ENCODE peak calls at places on chromosomes 13 and 19, in four cellular contexts. One of them, this sample, is unnamed. For H3K27me3 and H3K36me3, the result is how much of the 10 kb centered on the place peaks cover.

GRCh38 chr19:16208847-16209246 is 11.1 kb downstream of the AP1M1 start:
- DNase-seq in heart right ventricle: no peak
- DNase-seq in iPS DF 6.9: no peak
- DNase-seq in bronchial epithelial cell: no peak
- DNase-seq in this sample: no peak

GRCh38 chr13:71874490-71874889 is 7.5 kb upstream of the DACH1 start:
- DNase-seq in heart right ventricle: no peak
- DNase-seq in iPS DF 6.9: no peak
- DNase-seq in bronchial epithelial cell: no peak
- DNase-seq in this sample: no peak

GRCh38 chr13:95349267-95349666 is 48.0 kb upstream of the ABCC4 start:
- DNase-seq in heart right ventricle: peak
- DNase-seq in iPS DF 6.9: no peak
- DNase-seq in bronchial epithelial cell: no peak
- DNase-seq in this sample: no peak

GRCh38 chr19:15551183-15552004 is 43.1 kb downstream of the CYP4F22 start:
- DNase-seq in heart right ventricle: no peak
- DNase-seq in iPS DF 6.9: no peak
- DNase-seq in bronchial epithelial cell: no peak
- DNase-seq in this sample: no peak

GRCh38 chr19:17540174-17540573 is 15.3 kb upstream of the COLGALT1 start:
- DNase-seq in heart right ventricle: no peak
- DNase-seq in iPS DF 6.9: no peak
- DNase-seq in bronchial epithelial cell: no peak
- DNase-seq in this sample: no peak

GRCh38 chr13:63198076-63198475 is 1782.4 kb upstream of the PCDH20 start:
- DNase-seq in heart right ventricle: no peak
- DNase-seq in iPS DF 6.9: no peak
- DNase-seq in bronchial epithelial cell: no peak
- DNase-seq in this sample: no peak

GRCh38 chr19:23392706-23393105 is 2.6 kb downstream of the ZNF91 start:
- DNase-seq in heart right ventricle: no peak
- DNase-seq in iPS DF 6.9: no peak
- DNase-seq in bronchial epithelial cell: no peak
- DNase-seq in this sample: no peak

GRCh38 chr13:50594276-50594970 is 249.1 kb downstream of the DLEU7 start:
- DNase-seq in heart right ventricle: no peak
- DNase-seq in iPS DF 6.9: no peak
- DNase-seq in bronchial epithelial cell: no peak
- DNase-seq in this sample: no peak

GRCh38 chr13:23915308-23915707 is 18.0 kb upstream of the C1QTNF9B start:
- DNase-seq in heart right ventricle: no peak
- DNase-seq in iPS DF 6.9: no peak
- DNase-seq in bronchial epithelial cell: no peak
- DNase-seq in this sample: no peak

GRCh38 chr13:78660130-78660857 is 1.3 kb upstream of the OBI1 start:
- DNase-seq in heart right ventricle: no peak
- DNase-seq in iPS DF 6.9: no peak
- DNase-seq in bronchial epithelial cell: no peak
- DNase-seq in this sample: no peak

DNA sequence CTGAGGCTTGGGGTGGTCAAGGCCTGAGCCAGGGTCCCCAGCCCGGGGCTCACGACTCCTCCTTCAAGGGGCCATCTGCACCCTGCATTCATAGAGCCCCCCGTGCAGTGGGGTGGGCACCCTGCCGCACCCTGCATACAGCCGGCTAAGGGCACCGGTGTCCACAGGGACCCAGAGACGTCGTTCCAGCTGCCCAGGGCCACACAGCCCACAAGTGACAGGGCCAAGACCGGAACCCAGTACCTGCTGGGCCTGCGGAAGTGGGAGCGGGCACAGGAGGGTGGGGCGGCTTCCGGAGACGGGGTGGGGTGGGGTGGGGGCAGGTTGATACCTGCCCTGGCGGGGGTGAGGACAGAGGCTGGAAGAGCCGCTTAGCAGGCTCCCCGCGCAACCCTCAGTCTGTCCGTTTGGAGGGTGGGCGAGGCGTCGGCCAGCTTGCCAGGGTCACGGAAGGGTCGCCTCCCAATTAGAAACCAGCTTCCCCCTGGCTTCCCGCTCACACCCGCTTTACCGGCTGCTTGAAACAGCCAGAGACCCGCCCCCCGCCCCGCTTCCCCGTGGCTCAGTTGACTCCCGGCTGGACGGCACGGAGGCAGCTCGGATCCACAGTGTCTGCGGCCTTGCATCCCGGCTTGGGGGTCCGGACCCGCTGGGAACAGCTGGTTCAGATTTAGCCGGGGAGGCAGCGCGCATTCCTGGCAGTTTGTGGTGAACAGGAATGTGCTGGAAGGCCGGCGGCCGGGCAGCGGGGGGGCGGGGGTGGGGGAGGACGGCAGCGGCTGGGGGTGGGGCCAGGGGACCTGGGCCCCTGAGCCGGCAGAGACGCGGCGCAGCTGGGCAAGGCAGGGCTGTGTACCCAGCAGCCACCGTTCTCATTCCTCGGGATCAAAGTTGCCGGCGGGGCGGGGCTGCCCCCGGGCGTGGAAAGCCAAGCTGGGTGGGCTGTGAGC is 1.8 kb downstream of the CNN2 start:
- DNase-seq in heart right ventricle: peak
- DNase-seq in iPS DF 6.9: no peak
- DNase-seq in bronchial epithelial cell: peak
- DNase-seq in this sample: peak
- H3K27me3 ChIP-seq in heart right ventricle: under half
- H3K27me3 ChIP-seq in iPS DF 6.9: under half
- H3K27me3 ChIP-seq in bronchial epithelial cell: under half
- H3K27me3 ChIP-seq in this sample: under half

GRCh38 chr19:7806876-7807275 is 23.1 kb upstream of the EVI5L start:
- DNase-seq in heart right ventricle: no peak
- DNase-seq in iPS DF 6.9: no peak
- DNase-seq in bronchial epithelial cell: no peak
- DNase-seq in this sample: no peak

GRCh38 chr19:7811989-7812388 is 18.0 kb upstream of the EVI5L start:
- DNase-seq in heart right ventricle: no peak
- DNase-seq in iPS DF 6.9: no peak
- DNase-seq in bronchial epithelial cell: peak
- DNase-seq in this sample: no peak

GRCh38 chr19:7806234-7806633 is 23.8 kb upstream of the EVI5L start:
- DNase-seq in heart right ventricle: no peak
- DNase-seq in iPS DF 6.9: no peak
- DNase-seq in bronchial epithelial cell: no peak
- DNase-seq in this sample: no peak

GRCh38 chr19:7808108-7808507 is 21.9 kb upstream of the EVI5L start:
- DNase-seq in heart right ventricle: no peak
- DNase-seq in iPS DF 6.9: no peak
- DNase-seq in bronchial epithelial cell: no peak
- DNase-seq in this sample: no peak
- H3K36me3 ChIP-seq in heart right ventricle: under half
- H3K36me3 ChIP-seq in iPS DF 6.9: under half
- H3K36me3 ChIP-seq in bronchial epithelial cell: under half
- H3K36me3 ChIP-seq in this sample: under half

DNA sequence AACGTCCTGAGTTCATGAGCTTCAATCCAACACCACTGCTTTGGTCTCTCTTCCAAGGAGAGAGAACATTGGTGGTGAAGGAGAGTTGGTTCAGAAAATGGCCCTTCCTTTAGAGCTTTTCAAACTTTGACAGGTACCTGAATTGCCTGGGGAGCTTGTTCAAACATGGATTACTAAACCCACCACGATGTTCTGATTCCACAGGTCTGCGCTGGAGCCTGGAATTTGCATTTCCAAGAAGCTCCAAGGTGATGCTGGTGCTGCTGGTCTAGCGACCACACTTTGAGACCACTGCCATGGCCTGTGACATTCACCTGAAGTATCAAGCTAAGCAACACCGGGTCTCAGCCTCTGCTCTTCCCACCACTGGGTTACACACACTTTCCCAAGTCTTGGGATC is 60.2 kb downstream of the GSX1 start:
- DNase-seq in heart right ventricle: no peak
- DNase-seq in iPS DF 6.9: no peak
- DNase-seq in bronchial epithelial cell: no peak
- DNase-seq in this sample: no peak
- H3K27me3 ChIP-seq in heart right ventricle: under half
- H3K27me3 ChIP-seq in iPS DF 6.9: under half
- H3K27me3 ChIP-seq in bronchial epithelial cell: under half
- H3K27me3 ChIP-seq in this sample: under half

GRCh38 chr19:2135474-2136402 is 15.6 kb downstream of the AP3D1 start:
- DNase-seq in heart right ventricle: no peak
- DNase-seq in iPS DF 6.9: no peak
- DNase-seq in bronchial epithelial cell: no peak
- DNase-seq in this sample: no peak
- H3K36me3 ChIP-seq in heart right ventricle: under half
- H3K36me3 ChIP-seq in iPS DF 6.9: under half
- H3K36me3 ChIP-seq in bronchial epithelial cell: under half
- H3K36me3 ChIP-seq in this sample: under half

GRCh38 chr13:111853766-111854165 is 213.2 kb upstream of the SOX1 start:
- DNase-seq in heart right ventricle: no peak
- DNase-seq in iPS DF 6.9: no peak
- DNase-seq in bronchial epithelial cell: no peak
- DNase-seq in this sample: no peak

GRCh38 chr13:111855786-111856185 is 211.2 kb upstream of the SOX1 start:
- DNase-seq in heart right ventricle: no peak
- DNase-seq in iPS DF 6.9: no peak
- DNase-seq in bronchial epithelial cell: no peak
- DNase-seq in this sample: no peak

GRCh38 chr13:111856571-111856970 is 210.4 kb upstream of the SOX1 start:
- DNase-seq in heart right ventricle: no peak
- DNase-seq in iPS DF 6.9: no peak
- DNase-seq in bronchial epithelial cell: no peak
- DNase-seq in this sample: no peak

GRCh38 chr13:111854403-111854802 is 212.5 kb upstream of the SOX1 start:
- DNase-seq in heart right ventricle: no peak
- DNase-seq in iPS DF 6.9: no peak
- DNase-seq in bronchial epithelial cell: no peak
- DNase-seq in this sample: no peak

DNA sequence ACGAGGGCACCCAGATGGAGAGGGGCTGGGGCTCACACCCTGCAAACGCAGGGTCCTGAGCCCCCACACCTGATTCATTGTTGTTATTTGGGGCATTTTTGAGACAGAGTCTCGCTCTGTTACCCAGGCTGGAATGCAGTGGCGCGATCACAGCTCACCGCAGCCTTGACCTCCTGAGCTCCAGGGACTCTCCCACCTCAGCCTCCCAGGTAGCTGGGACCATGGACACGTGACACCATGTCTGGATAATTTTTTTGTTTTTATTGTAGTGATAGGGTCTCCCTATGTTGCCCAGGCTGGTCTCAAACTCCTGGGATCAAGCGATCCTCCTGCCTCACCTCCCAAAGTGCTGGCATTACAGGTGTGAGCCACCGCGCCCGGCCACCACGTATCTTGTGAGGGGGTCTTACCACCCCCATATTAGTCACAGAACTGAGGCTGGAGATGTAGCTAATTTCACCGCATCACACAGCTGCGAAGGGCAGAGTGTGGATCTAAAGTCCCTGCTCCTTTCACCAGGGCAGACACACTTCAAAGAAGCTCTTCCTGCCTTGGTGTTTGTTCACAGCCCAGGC is 211.8 kb upstream of the SOX1 start:
- DNase-seq in heart right ventricle: no peak
- DNase-seq in iPS DF 6.9: no peak
- DNase-seq in bronchial epithelial cell: no peak
- DNase-seq in this sample: no peak
- H3K27me3 ChIP-seq in heart right ventricle: under half
- H3K27me3 ChIP-seq in iPS DF 6.9: under half
- H3K27me3 ChIP-seq in bronchial epithelial cell: under half
- H3K27me3 ChIP-seq in this sample: under half

DNA sequence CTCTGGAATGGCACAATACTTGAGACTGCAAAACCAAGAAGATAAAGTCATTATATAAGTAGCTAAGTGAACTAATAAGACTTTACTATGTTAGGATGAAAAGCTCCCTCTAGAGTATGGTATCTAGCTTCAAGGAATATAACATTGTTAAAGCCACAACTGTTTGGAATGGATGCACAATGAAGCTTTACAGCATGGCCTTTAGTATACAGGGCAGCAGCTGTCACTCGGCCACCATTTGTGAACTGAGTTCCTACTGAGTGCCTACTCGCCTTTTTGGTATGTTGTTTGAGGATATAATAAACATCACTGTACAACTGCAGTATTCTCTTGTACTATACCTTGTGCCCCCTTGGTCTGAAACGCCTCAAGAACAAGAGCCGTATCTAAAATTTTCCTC is 6.8 kb downstream of the ALG5 start:
- DNase-seq in heart right ventricle: no peak
- DNase-seq in iPS DF 6.9: no peak
- DNase-seq in bronchial epithelial cell: no peak
- DNase-seq in this sample: no peak
- H3K36me3 ChIP-seq in heart right ventricle: under half
- H3K36me3 ChIP-seq in iPS DF 6.9: under half
- H3K36me3 ChIP-seq in bronchial epithelial cell: under half
- H3K36me3 ChIP-seq in this sample: under half

DNA sequence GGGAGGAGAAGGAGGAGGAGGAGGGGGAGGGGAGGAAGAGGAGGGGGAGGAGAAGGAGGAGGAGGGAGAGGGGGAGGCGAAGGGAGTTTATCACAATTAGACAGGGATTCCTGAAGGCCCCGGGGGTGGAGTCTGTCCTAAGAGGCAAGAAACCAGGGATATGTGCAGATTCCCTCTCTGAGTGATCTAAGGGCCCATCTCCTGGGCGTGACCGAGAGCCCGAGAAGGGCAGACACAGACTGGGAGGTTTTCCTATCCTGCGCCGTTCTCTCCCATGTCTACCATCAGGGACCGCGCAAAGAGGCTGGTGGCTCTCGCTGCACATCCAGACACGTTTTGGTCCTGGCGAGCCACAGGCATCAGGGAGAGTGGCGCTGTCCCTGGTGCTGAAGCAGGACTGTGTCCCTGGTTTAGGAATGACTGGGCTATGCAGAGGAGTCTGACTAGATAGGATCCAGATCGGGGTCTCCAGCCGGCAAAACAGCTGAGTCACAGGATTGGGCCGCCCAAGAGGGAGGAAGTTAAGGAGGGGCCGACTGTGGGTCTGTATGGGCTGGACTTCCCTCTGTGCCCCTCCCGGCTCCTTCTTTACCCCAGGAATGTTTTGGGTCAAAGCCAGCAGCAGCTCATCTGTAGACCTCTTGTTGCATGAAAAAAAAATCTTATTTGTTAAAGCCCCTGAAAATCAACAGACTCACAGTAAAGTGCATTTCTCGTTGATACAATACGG is 17.9 kb upstream of the ZNF175 start:
- DNase-seq in heart right ventricle: peak
- DNase-seq in iPS DF 6.9: peak
- DNase-seq in bronchial epithelial cell: peak
- DNase-seq in this sample: no peak
- H3K27me3 ChIP-seq in heart right ventricle: half or more
- H3K27me3 ChIP-seq in iPS DF 6.9: under half
- H3K27me3 ChIP-seq in bronchial epithelial cell: under half
- H3K27me3 ChIP-seq in this sample: under half

DNA sequence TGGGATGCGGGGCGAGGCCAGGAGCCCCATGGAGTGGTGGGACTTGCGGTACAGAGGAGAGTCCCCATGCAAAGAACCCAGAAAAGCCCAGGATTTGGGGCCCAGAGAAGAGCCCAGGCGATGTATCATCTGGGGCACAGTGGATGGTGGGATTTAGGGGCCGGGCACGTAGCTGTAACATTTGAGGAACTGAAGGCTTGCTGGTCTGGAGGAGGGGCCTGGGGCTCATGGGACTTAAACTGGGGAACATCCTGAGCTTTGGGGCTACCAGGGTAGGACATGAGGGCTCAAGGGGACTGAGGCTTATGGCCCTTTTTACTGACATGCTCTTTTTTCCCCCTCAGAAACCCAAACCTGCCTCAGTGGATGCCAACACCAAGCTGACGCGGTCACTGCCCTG is 13.5 kb downstream of the MED25 start:
- DNase-seq in heart right ventricle: no peak
- DNase-seq in iPS DF 6.9: no peak
- DNase-seq in bronchial epithelial cell: no peak
- DNase-seq in this sample: no peak
- H3K36me3 ChIP-seq in heart right ventricle: under half
- H3K36me3 ChIP-seq in iPS DF 6.9: under half
- H3K36me3 ChIP-seq in bronchial epithelial cell: under half
- H3K36me3 ChIP-seq in this sample: under half